ENCODE peak calls at places on chromosomes 16 and 17, in six cellular contexts. One of them, this sample, is unnamed.

GRCh38 chr17:80872999-80873951 is 118.4 kb upstream of the CHMP6 start:
- DNase-seq in kidney: peak; percentile 34
- DNase-seq in CD4-positive, alpha-beta T cell: no peak
- DNase-seq in AG09309: no peak
- DNase-seq in PC-3: peak; percentile 36
- DNase-seq in HFFc6: peak; percentile 62
- DNase-seq in this sample: no peak

GRCh38 chr17:75869282-75870141 is 8.9 kb downstream of the TRIM47 start:
- DNase-seq in kidney: no peak
- DNase-seq in CD4-positive, alpha-beta T cell: no peak
- DNase-seq in AG09309: no peak
- DNase-seq in PC-3: no peak
- DNase-seq in HFFc6: peak; percentile 45
- DNase-seq in this sample: no peak

GRCh38 chr16:89408315-89408714 is 82.0 kb downstream of the ANKRD11 start:
- DNase-seq in kidney: peak; percentile 48
- DNase-seq in CD4-positive, alpha-beta T cell: no peak
- DNase-seq in AG09309: no peak
- DNase-seq in PC-3: no peak
- DNase-seq in HFFc6: no peak
- DNase-seq in this sample: no peak

GRCh38 chr16:74738134-74738541 is 36.5 kb downstream of the FA2H start:
- DNase-seq in kidney: peak; percentile 80
- DNase-seq in CD4-positive, alpha-beta T cell: no peak
- DNase-seq in AG09309: no peak
- DNase-seq in PC-3: peak; percentile 77
- DNase-seq in HFFc6: no peak
- DNase-seq in this sample: no peak

GRCh38 chr16:75238853-75239371 is 12.5 kb downstream of the BCAR1 start:
- DNase-seq in kidney: no peak
- DNase-seq in CD4-positive, alpha-beta T cell: no peak
- DNase-seq in AG09309: no peak
- DNase-seq in PC-3: no peak
- DNase-seq in HFFc6: peak; percentile 63
- DNase-seq in this sample: no peak

GRCh38 chr16:81261049-81261648 is 22.7 kb downstream of the BCO1 start:
- DNase-seq in kidney: peak; percentile 3
- DNase-seq in CD4-positive, alpha-beta T cell: no peak
- DNase-seq in AG09309: no peak
- DNase-seq in PC-3: peak; percentile 55
- DNase-seq in HFFc6: no peak
- DNase-seq in this sample: no peak

GRCh38 chr16:24838554-24839266 is 7.1 kb upstream of the SLC5A11 start:
- DNase-seq in kidney: no peak
- DNase-seq in CD4-positive, alpha-beta T cell: no peak
- DNase-seq in AG09309: peak; percentile 34
- DNase-seq in PC-3: peak; percentile 30
- DNase-seq in HFFc6: peak; percentile 62
- DNase-seq in this sample: no peak

GRCh38 chr17:81164464-81165245 is 652 bp upstream of the PVALEF start:
- DNase-seq in kidney: no peak
- DNase-seq in CD4-positive, alpha-beta T cell: no peak
- DNase-seq in AG09309: no peak
- DNase-seq in PC-3: no peak
- DNase-seq in HFFc6: no peak
- DNase-seq in this sample: no peak

GRCh38 chr16:55323637-55324490 is at the start of gene IRX6:
- DNase-seq in kidney: peak; percentile 85
- DNase-seq in CD4-positive, alpha-beta T cell: no peak
- DNase-seq in AG09309: peak; percentile 5
- DNase-seq in PC-3: no peak
- DNase-seq in HFFc6: no peak
- DNase-seq in this sample: no peak

GRCh38 chr16:75053791-75054555 is 55.1 kb downstream of the ZNRF1 start:
- DNase-seq in kidney: peak; percentile 78
- DNase-seq in CD4-positive, alpha-beta T cell: no peak
- DNase-seq in AG09309: no peak
- DNase-seq in PC-3: peak; percentile 71
- DNase-seq in HFFc6: no peak
- DNase-seq in this sample: no peak

GRCh38 chr17:10357768-10358167 is 15.0 kb downstream of the MYH13 start:
- DNase-seq in kidney: no peak
- DNase-seq in CD4-positive, alpha-beta T cell: no peak
- DNase-seq in AG09309: no peak
- DNase-seq in PC-3: peak; percentile 4
- DNase-seq in HFFc6: no peak
- DNase-seq in this sample: no peak

DNA sequence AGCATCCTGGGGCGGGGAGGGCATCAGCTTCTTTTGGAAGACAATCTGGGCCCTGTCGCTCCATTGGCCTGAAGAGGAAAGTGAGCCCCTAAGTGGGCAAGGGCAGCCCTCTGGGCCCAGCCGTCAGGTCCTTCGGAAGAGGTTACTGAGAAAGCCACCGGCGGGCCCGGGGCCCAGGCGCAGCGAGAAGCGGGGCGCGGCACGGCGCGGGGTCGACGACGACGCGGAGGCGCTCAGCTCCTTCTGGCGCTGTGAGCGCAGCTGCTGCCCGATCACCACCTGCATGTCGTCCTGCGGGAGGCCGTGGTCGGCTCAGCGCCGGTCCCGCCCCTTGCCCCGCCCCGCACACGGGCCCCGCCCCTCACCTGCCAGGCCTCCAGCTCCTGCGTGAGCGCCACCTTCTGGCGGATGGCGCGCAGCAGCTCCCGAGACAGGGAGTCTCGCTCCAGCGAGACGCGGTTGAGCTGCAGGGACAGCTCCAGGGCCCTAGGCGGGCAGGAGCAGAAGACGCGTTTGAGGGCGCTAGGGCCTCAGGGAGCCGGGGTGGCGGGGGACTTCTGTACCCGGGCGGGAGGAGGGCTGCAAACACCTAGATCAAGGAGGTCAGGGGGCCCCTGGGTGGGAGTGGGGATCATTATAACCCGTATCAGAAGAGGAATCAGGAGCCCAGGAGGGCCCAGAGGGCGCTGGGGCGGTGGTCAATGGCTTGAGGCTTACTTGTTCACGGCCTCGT is 4.3 kb downstream of the THOC6 start:
- DNase-seq in kidney: peak; percentile 94
- DNase-seq in CD4-positive, alpha-beta T cell: peak; percentile 85
- DNase-seq in AG09309: no peak
- DNase-seq in PC-3: peak; percentile 90
- DNase-seq in HFFc6: peak; percentile 32
- DNase-seq in this sample: no peak
- TF ChIP-seq CTCF in kidney: peak; percentile 81
- TF ChIP-seq CTCF in CD4-positive, alpha-beta T cell: peak; percentile 84
- TF ChIP-seq CTCF in AG09309: peak; percentile 57
- TF ChIP-seq CTCF in PC-3: peak; percentile 54
- TF ChIP-seq CTCF in HFFc6: peak; percentile 84
- TF ChIP-seq CTCF in this sample: peak; percentile 50

DNA sequence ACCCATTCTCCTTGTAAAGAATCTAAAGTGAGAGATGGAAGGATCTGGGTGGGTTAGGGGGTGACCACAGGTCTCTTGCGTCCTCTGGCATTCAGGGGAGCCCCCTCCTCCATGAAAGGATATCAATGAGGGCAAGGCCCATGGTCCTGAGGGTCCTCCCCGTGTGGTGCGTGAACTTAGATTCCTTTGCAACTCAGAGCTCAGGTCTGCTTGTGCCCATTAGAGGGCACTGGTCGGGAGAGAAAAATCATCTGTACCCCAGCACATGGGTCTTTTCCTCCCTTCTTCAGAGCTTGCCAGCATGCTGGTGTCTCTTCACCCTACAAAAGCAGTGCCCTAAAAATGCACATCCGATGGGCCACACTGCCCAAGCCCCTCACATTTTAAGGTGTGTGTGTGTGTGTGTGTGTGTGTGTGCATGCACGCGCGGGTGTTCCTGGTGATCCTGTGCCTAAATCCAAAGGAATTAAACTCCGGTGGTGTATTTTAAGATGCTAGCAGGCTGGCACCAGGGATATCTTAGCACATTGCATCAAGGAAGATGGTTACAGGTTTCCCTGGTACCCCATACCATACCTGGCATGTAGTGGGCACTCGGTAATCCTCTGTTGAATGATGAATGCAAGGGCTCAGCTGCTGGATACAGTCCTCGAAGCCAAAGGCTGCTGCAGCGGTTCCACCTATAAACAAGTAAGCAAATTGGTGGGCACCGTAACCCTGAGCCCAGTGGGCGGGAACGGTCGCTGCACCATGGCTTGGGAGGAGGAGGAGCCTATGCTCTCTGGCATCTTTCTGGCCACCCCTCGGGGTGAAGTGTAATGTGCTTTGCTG is 4.7 kb downstream of the C1QTNF1 start:
- DNase-seq in kidney: peak; percentile 59
- DNase-seq in CD4-positive, alpha-beta T cell: no peak
- DNase-seq in AG09309: no peak
- DNase-seq in PC-3: no peak
- DNase-seq in HFFc6: no peak
- DNase-seq in this sample: no peak
- TF ChIP-seq CTCF in kidney: no peak
- TF ChIP-seq CTCF in CD4-positive, alpha-beta T cell: no peak
- TF ChIP-seq CTCF in AG09309: peak; percentile 29
- TF ChIP-seq CTCF in PC-3: peak; percentile 59
- TF ChIP-seq CTCF in HFFc6: peak; percentile 47
- TF ChIP-seq CTCF in this sample: peak; percentile 23

DNA sequence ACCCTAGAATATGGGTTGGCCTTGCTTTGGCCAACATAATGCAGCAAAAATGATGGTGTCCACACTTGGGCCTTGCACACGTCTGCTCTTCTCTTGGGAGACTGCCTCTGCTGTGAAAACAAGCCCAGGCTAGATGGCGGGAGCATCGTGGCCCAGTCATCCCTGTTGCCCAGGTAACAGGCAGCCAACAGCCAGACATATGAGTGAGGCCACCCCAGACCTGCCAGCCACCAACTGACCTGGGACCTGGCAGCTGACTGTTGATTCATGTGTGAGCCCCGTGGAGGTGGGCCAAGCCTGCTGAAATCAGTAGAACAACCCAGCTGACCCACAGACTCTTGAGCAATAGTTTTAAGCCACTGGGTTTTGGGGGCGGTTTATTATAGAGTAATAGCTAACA is 39.4 kb upstream of the CDH3 start:
- DNase-seq in kidney: no peak
- DNase-seq in CD4-positive, alpha-beta T cell: no peak
- DNase-seq in AG09309: no peak
- DNase-seq in PC-3: peak; percentile 14
- DNase-seq in HFFc6: peak; percentile 22
- DNase-seq in this sample: no peak
- TF ChIP-seq CTCF in kidney: no peak
- TF ChIP-seq CTCF in CD4-positive, alpha-beta T cell: no peak
- TF ChIP-seq CTCF in AG09309: no peak
- TF ChIP-seq CTCF in PC-3: no peak
- TF ChIP-seq CTCF in HFFc6: no peak
- TF ChIP-seq CTCF in this sample: no peak

GRCh38 chr16:11674001-11674817 is 6.0 kb downstream of the SNN start:
- DNase-seq in kidney: peak; percentile 72
- DNase-seq in CD4-positive, alpha-beta T cell: no peak
- DNase-seq in AG09309: no peak
- DNase-seq in PC-3: no peak
- DNase-seq in HFFc6: no peak
- DNase-seq in this sample: no peak
- TF ChIP-seq CTCF in kidney: no peak
- TF ChIP-seq CTCF in CD4-positive, alpha-beta T cell: no peak
- TF ChIP-seq CTCF in AG09309: no peak
- TF ChIP-seq CTCF in PC-3: no peak
- TF ChIP-seq CTCF in HFFc6: no peak
- TF ChIP-seq CTCF in this sample: no peak

DNA sequence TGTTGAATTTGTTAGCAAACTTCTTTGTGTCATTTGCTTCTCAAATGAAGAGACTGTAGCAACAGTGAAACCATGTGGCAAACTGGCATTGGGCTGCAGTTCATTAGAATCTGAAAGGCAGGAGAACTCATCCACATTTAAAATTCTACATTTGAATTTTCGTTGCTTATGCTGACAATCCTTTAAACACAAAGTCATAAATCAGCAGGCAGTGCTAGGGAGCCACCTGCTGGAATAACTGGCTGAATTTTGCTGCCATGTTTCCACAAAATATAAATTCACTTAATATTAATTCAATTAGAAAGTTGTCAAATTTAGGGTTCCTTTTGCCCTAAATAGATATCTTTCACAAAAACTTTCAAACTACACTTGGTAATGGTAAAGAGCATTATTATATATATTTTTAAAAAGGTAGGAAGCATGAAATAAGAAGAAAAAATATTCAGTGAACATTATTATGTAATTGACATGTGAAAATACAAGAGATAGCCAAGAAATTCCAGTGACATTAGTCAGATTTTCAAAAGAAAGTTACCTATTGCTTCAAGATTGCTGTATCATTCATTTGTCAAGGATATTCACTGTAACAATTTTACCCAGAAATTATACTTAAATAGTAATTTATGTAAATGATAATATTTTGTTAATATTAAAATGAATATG is 350.1 kb downstream of the KIF2B start:
- DNase-seq in kidney: no peak
- DNase-seq in CD4-positive, alpha-beta T cell: no peak
- DNase-seq in AG09309: no peak
- DNase-seq in PC-3: peak; percentile 60
- DNase-seq in HFFc6: no peak
- DNase-seq in this sample: no peak
- TF ChIP-seq CTCF in kidney: peak; percentile 71
- TF ChIP-seq CTCF in CD4-positive, alpha-beta T cell: no peak
- TF ChIP-seq CTCF in AG09309: no peak
- TF ChIP-seq CTCF in PC-3: peak; percentile 72
- TF ChIP-seq CTCF in HFFc6: peak; percentile 65
- TF ChIP-seq CTCF in this sample: no peak